ENCODE peak calls at places on chromosomes 2 and 18, in six cellular contexts. N is fibroblast of pulmonary artery, C is dorsolateral prefrontal cortex, J is activated B cell treated with CpG ODN at 0.5 μM for 24 hours, A is progenitor cell of endocrine pancreas, E is brain microvascular endothelial cell. F is an unnamed sample.
A peak's percentile ranks its signal among the peaks of the same experiment; 100 is the strongest.

GRCh38 chr2:82875891-82876290 is 1583.2 kb downstream of the SUCLG1 start:
- DNase-seq in N (no peak), C (no peak), J (no peak), A (no peak), E (no peak), F (no peak)

GRCh38 chr2:168286535-168286934 is 39.1 kb upstream of the STK39 start:
- DNase-seq in N (no peak), C (no peak), J (no peak), A (no peak), E (no peak), F (no peak)

GRCh38 chr2:196131384-196131861 is 40.0 kb downstream of the STK17B start:
- DNase-seq in N (peak; percentile 49), C (no peak), J (no peak), A (no peak), E (peak; percentile 47), F (no peak)

GRCh38 chr2:96760986-96761832 is 507 bp downstream of the CNNM4 start:
- DNase-seq in N (peak; percentile 32), C (no peak), J (no peak), A (no peak), E (peak; percentile 15), F (peak; percentile 87)

GRCh38 chr2:22282215-22282614 is 1102.8 kb upstream of the KLHL29 start:
- DNase-seq in N (peak; percentile 1), C (no peak), J (no peak), A (no peak), E (no peak), F (no peak)

GRCh38 chr2:169478339-169478738 is 955 bp upstream of the BBS5 start:
- DNase-seq in N (peak; percentile 90), C (no peak), J (no peak), A (no peak), E (no peak), F (no peak)

GRCh38 chr2:234081970-234082822 is 31.7 kb downstream of the SPP2 start:
- DNase-seq in N (no peak), C (no peak), J (no peak), A (no peak), E (no peak), F (no peak)

GRCh38 chr2:55160422-55160821 is 71.7 kb downstream of the CLHC1 start:
- DNase-seq in N (no peak), C (no peak), J (no peak), A (no peak), E (no peak), F (no peak)

GRCh38 chr2:147394179-147394790 is 450.5 kb upstream of the ACVR2A start:
- DNase-seq in N (no peak), C (no peak), J (no peak), A (no peak), E (no peak), F (no peak)

GRCh38 chr2:108383146-108383830 is 5.5 kb downstream of the SULT1C4 start:
- DNase-seq in N (no peak), C (no peak), J (no peak), A (no peak), E (no peak), F (no peak)

GRCh38 chr2:79100301-79100700 is 12.5 kb upstream of the REG1B start:
- DNase-seq in N (no peak), C (no peak), J (no peak), A (no peak), E (no peak), F (no peak)

GRCh38 chr2:98709530-98709929 is 21.4 kb downstream of the MGAT4A start:
- DNase-seq in N (peak; percentile 20), C (no peak), J (no peak), A (no peak), E (no peak), F (no peak)

DNA sequence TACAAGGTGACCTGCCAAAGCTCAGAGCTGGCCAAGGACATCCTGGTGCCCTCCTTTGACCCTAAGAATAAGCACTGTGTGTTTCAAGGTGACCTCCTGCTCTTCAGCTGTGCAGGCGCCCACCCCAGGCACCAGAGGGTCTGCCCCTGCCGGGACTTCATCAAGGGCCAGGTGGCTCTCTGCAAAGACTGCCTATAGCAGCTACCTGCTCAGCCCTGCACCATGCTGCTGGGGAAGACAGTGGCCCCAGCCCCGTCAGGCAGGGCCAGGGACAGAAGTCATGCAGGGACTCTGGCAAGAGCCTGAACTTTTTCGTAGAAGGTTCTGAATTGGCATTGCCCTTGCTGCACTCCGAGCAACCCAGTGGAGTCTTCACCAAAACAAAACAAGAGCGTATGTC is 194.8 kb downstream of the MGAT5 start:
- DNase-seq in N (no peak), C (no peak), J (no peak), A (no peak), E (no peak), F (no peak)
- TF ChIP-seq CTCF in N (no peak), C (no peak), J (no peak), A (no peak), E (no peak), F (no peak)

DNA sequence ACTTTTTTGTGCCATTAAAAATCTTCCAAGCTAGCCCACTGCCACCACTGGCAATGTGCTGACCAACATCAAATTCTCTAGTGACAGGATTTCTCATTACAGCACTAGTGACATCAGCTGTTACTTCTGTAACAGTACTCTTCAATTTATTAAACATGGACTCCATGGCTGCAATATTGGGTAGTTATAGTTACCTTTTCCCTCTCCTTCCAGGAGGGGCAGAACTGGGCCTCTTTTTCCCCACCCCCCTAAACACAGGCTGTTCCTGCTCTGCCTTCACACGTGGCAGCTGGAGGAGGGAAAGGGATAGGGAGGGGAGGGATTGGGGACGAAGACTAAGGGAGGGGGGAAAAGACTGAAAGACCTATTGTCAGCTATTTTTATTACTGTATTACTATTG is 38.1 kb downstream of the TRAK2 start:
- DNase-seq in N (no peak), C (no peak), J (no peak), A (no peak), E (no peak), F (no peak)
- TF ChIP-seq CTCF in N (no peak), C (no peak), J (no peak), A (no peak), E (no peak), F (no peak)

GRCh38 chr2:134917958-134918517 is 584 bp upstream of the CCNT2 start:
- DNase-seq in N (no peak), C (peak; percentile 87), J (peak; percentile 81), A (peak; percentile 66), E (no peak), F (peak; percentile 96)

GRCh38 chr2:134917219-134917957 is 1.2 kb upstream of the CCNT2 start:
- DNase-seq in N (no peak), C (no peak), J (peak; percentile 18), A (no peak), E (no peak), F (peak; percentile 38)

GRCh38 chr2:134919360-134920210 is 963 bp downstream of the CCNT2 start:
- DNase-seq in N (no peak), C (no peak), J (no peak), A (no peak), E (peak; percentile 13), F (no peak)

GRCh38 chr2:134918518-134919359 is at the start of gene CCNT2:
- DNase-seq in N (peak; percentile 99), C (peak; percentile 98), J (peak; percentile 100), A (peak; percentile 99), E (peak; percentile 98), F (peak; percentile 100)
- TF ChIP-seq CTCF in N (no peak), C (no peak), J (no peak), A (no peak), E (no peak), F (no peak)

DNA sequence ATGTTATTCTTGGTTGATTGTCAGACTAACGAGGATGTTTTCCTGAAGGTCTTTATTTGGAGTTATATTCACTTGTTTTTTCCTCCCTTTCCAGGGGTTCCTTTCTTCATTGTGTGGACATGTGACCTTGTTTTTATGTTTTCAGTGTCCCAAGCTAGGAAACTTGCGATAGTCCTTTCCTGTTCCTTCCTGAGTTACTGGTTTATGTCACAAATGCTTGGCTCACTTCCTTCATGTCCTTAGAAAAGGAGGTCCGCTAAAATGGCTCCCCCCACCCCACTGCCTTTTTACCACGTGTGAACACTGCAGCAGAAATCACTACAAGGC is 179.0 kb downstream of the TXNL1 start:
- DNase-seq in N (peak; percentile 48), C (no peak), J (no peak), A (no peak), E (no peak), F (no peak)
- TF ChIP-seq CTCF in N (no peak), C (no peak), J (no peak), A (no peak), E (no peak), F (no peak)

GRCh38 chr2:198383392-198383791 is 579.0 kb downstream of the PLCL1 start:
- DNase-seq in N (no peak), C (no peak), J (no peak), A (no peak), E (no peak), F (no peak)
- TF ChIP-seq CTCF in N (no peak), C (no peak), J (no peak), A (no peak), E (no peak), F (no peak)

DNA sequence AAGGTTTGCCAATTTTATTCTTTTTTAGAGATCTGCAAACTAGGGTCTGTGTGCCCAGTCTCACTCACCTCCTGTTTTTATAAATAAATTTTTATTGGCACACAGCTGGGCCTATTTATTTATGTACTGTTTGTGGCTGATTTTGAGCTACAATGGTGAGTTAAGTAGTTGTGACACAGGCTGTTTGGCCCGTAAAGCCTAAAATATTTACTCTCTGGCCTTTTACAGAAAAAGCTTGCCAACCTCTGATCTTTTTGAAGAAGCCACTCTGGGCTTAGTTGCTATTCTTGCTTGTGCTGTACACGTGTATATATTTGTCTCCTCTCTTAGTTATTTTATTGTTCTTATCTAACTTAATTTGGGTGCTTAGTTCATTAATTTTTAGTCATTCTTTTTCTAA is 14.5 kb downstream of the NAB1 start:
- DNase-seq in N (no peak), C (no peak), J (no peak), A (no peak), E (no peak), F (no peak)
- TF ChIP-seq CTCF in N (no peak), C (no peak), J (no peak), A (no peak), E (no peak), F (no peak)

DNA sequence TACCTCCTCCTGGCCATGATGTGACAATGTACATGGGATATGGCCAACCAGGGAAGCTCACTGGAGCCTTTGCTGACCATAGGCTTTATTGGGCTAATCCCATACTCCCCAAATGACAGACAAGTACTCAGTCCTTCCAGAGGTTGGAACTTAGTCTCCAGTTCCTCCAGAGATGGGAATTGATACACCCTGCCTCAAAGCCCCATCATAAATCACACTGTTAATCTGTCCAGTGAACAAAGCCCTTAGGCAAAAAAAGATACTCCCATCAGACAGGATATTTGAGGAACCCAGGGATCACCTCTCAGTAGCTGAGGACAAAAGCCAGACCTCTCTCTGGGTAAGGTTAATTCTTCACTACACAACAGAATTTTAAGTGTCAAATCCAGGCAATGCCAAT is 247.5 kb upstream of the CDH20 start:
- DNase-seq in N (no peak), C (no peak), J (no peak), A (no peak), E (no peak), F (no peak)
- TF ChIP-seq CTCF in N (no peak), C (no peak), J (no peak), A (no peak), E (no peak), F (no peak)

GRCh38 chr18:55779711-55780590 is 192.0 kb upstream of the TCF4 start:
- DNase-seq in N (peak; percentile 54), C (peak; percentile 46), J (peak; percentile 63), A (peak; percentile 28), E (no peak), F (peak; percentile 80)
- TF ChIP-seq CTCF in N (no peak), C (peak; percentile 40), J (no peak), A (peak; percentile 35), E (no peak), F (peak; percentile 10)

F was measured in left lung.